ENCODE peak calls at places on chromosomes 13 and 19, in eight cellular contexts. M, B, P, F, G, S, H and X are unnamed samples.

GRCh38 chr19:1361601-1362384 is 21.9 kb upstream of the NDUFS7 start:
- DNase-seq in M (peak; percentile 78), B (no peak), P (no peak), F (no peak), G (peak; percentile 84), S (no peak), H (no peak), X (no peak)

GRCh38 chr13:28415994-28416411 is 78.9 kb downstream of the FLT1 start:
- DNase-seq in M (no peak), B (no peak), P (no peak), F (no peak), G (no peak), S (no peak), H (no peak), X (no peak)

GRCh38 chr13:22161871-22162270 is 491.0 kb downstream of the FGF9 start:
- DNase-seq in M (no peak), B (no peak), P (no peak), F (peak; percentile 24), G (no peak), S (no peak), H (no peak), X (no peak)

GRCh38 chr13:88031980-88032562 is 360.9 kb downstream of the SLITRK5 start:
- DNase-seq in M (peak; percentile 0), B (no peak), P (no peak), F (no peak), G (peak; percentile 35), S (no peak), H (no peak), X (no peak)

GRCh38 chr19:1189419-1189818 is 15.4 kb upstream of the SBNO2 start:
- DNase-seq in M (peak; percentile 35), B (no peak), P (peak; percentile 43), F (no peak), G (no peak), S (no peak), H (no peak), X (no peak)

GRCh38 chr13:46137627-46138026 is 32.8 kb upstream of the CPB2 start:
- DNase-seq in M (no peak), B (no peak), P (no peak), F (no peak), G (no peak), S (no peak), H (no peak), X (no peak)

GRCh38 chr19:55158848-55159793 is 1.6 kb upstream of the TNNI3 start:
- DNase-seq in M (no peak), B (no peak), P (no peak), F (no peak), G (no peak), S (no peak), H (no peak), X (no peak)

GRCh38 chr13:29457299-29457698 is 138.2 kb downstream of the SLC7A1 start:
- DNase-seq in M (peak; percentile 79), B (no peak), P (no peak), F (no peak), G (peak; percentile 82), S (no peak), H (no peak), X (no peak)

GRCh38 chr13:45406421-45406820 is 11.8 kb downstream of the SLC25A30 start:
- DNase-seq in M (no peak), B (no peak), P (no peak), F (no peak), G (no peak), S (no peak), H (no peak), X (no peak)

GRCh38 chr19:1401138-1401888 is at the start of gene GAMT:
- DNase-seq in M (no peak), B (peak; percentile 55), P (peak; percentile 64), F (peak; percentile 95), G (no peak), S (no peak), H (peak; percentile 87), X (peak; percentile 62)

GRCh38 chr19:19997656-19998268 is 41.5 kb downstream of the ZNF682 start:
- DNase-seq in M (no peak), B (peak; percentile 50), P (peak; percentile 40), F (no peak), G (no peak), S (no peak), H (no peak), X (peak; percentile 29)

GRCh38 chr19:15161028-15161984 is 39.5 kb downstream of the NOTCH3 start:
- DNase-seq in M (peak; percentile 18), B (no peak), P (no peak), F (peak; percentile 84), G (no peak), S (no peak), H (no peak), X (no peak)

GRCh38 chr13:52743569-52743968 is 3.9 kb upstream of the CNMD start:
- DNase-seq in M (no peak), B (no peak), P (no peak), F (no peak), G (no peak), S (no peak), H (no peak), X (no peak)

GRCh38 chr13:30580852-30581502 is 36.7 kb upstream of the USPL1 start:
- DNase-seq in M (no peak), B (no peak), P (no peak), F (no peak), G (no peak), S (no peak), H (no peak), X (no peak)

GRCh38 chr13:76828316-76828741 is 57.9 kb downstream of the KCTD12 start:
- DNase-seq in M (peak; percentile 17), B (no peak), P (no peak), F (peak; percentile 20), G (no peak), S (no peak), H (no peak), X (no peak)

GRCh38 chr19:46714523-46715106 is 2.3 kb downstream of the PRKD2 start:
- DNase-seq in M (no peak), B (no peak), P (peak; percentile 61), F (peak; percentile 89), G (no peak), S (no peak), H (no peak), X (peak; percentile 60)
- TF ChIP-seq CTCF in M (no peak), B (no peak), P (no peak), F (no peak), G (no peak), S (no peak), H (no peak), X (no peak)

GRCh38 chr19:5115771-5116202 is 146.9 kb downstream of the KDM4B start:
- DNase-seq in M (peak; percentile 17), B (no peak), P (no peak), F (no peak), G (peak; percentile 25), S (no peak), H (no peak), X (no peak)

GRCh38 chr19:5118026-5118425 is 149.1 kb downstream of the KDM4B start:
- DNase-seq in M (no peak), B (no peak), P (no peak), F (no peak), G (no peak), S (no peak), H (no peak), X (no peak)

GRCh38 chr19:5116292-5116691 is 147.4 kb downstream of the KDM4B start:
- DNase-seq in M (no peak), B (no peak), P (no peak), F (no peak), G (no peak), S (no peak), H (no peak), X (no peak)

GRCh38 chr19:5119297-5119998 is 150.5 kb downstream of the KDM4B start:
- DNase-seq in M (no peak), B (no peak), P (no peak), F (no peak), G (no peak), S (no peak), H (no peak), X (no peak)

DNA sequence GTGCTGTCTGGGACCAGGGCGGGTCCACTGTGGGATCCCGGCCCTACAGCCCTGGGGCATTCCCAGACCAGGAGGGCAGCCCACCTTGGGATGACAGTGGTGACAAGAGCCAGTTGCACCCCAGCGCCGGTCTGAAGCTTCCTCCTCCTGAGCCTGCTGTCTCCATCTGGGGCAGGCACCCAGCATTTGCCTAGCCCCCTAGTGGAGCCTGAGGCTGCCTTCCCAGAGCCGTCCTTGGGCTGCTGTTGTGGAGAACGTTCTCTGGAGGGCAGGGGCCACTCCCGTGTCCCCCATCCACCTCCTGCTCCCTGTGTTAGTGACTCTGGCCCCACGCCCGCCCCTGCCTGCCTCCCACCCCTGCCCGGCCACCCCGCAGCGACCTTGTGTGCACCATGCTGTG is 148.5 kb downstream of the KDM4B start:
- DNase-seq in M (no peak), B (no peak), P (no peak), F (no peak), G (no peak), S (no peak), H (no peak), X (no peak)
- TF ChIP-seq CTCF in M (no peak), B (no peak), P (no peak), F (no peak), G (no peak), S (no peak), H (no peak), X (no peak)

DNA sequence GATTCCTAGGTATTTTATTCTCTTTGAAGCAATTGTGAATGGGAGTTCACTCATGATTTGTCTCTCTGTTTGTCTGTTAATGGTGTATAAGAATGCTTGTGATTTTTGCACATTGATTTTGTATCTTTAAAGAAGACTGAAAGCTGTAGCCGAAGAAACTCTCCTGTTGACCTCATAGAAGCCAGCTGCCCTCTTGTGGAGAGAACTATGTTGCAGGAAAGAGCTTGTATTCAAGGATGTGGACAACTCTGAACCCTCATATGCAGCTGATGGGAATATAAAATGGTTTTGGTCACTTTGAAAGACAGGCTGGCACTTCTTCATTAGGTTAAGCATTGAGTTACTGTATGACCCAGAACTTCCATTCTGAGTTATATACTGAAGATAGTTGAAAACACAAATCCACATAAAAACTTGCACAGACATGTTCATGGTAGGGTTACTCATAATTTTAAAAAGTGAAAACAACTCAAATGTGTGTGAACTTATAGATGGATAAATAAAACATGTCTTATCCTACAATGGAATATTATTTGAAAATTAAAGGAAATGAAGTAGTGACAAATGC is 65.8 kb upstream of the SLITRK6 start:
- DNase-seq in M (peak; percentile 38), B (peak; percentile 54), P (no peak), F (no peak), G (peak; percentile 37), S (no peak), H (no peak), X (no peak)
- TF ChIP-seq CTCF in M (peak; percentile 35), B (peak; percentile 18), P (no peak), F (no peak), G (peak; percentile 60), S (peak; percentile 50), H (no peak), X (no peak)

DNA sequence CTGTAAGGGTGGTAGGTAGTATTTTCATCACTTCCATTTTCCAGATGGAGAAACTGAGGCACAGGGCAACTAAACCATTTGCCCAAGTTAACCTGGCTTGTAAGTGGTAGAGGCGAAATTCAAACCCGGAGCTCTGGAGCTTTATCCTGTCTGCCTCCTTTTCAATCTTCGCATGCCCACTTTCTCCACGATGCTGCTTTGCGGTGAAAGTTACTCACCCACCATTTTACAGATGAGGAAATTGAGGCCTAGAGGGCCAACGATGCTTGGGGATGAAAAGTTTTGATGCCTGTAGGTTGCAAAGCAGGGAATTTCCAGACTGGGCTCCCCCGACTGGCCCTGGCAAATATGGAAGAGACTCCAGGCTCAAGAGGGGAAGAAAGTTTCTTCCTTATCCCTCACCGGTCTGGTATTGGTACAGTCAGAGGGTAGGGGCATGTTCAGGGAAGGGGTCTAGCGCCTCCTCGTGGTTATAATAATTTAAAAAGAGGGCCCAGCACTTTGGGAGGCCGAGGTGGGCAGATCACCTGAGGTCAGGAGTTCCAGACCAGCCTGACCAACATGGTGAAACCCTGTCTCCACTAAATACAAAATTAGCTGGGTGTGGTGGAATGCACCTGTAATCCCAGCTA is 1.9 kb upstream of the SH2D3A start:
- DNase-seq in M (peak; percentile 19), B (no peak), P (no peak), F (no peak), G (no peak), S (no peak), H (no peak), X (no peak)
- TF ChIP-seq CTCF in M (peak; percentile 49), B (peak; percentile 31), P (peak; percentile 23), F (no peak), G (no peak), S (no peak), H (peak; percentile 27), X (no peak)